ENCODE peak calls at places on chromosome 13, in ten cellular contexts. V, E, O, J, I, H, Y, D, Z and Q are unnamed samples.

GRCh38 chr13:35865341-35866240 is 265.6 kb downstream of the DCLK1 start:
- DNase-seq in E (no peak), V (no peak), Y (no peak), I (no peak), J (no peak), O (no peak), Z (no peak), D (no peak), H (no peak), Q (no peak)

GRCh38 chr13:39217471-39217870 is 179.2 kb downstream of the NHLRC3 start:
- DNase-seq in J (no peak), D (no peak), E (no peak), V (no peak), Y (no peak), O (no peak), H (no peak), Z (no peak), I (no peak), Q (no peak)

GRCh38 chr13:30639671-30640070 is 22.0 kb downstream of the USPL1 start:
- DNase-seq in D (no peak), O (no peak), Z (no peak), H (no peak), E (no peak), J (peak; percentile 24), I (no peak), V (no peak), Y (peak; percentile 87), Q (no peak)

GRCh38 chr13:42400188-42400833 is 128.4 kb downstream of the AKAP11 start:
- DNase-seq in I (no peak), O (no peak), H (no peak), D (no peak), E (no peak), Z (no peak), Y (no peak), V (no peak), J (no peak), Q (no peak)

GRCh38 chr13:94112227-94112626 is 367.3 kb downstream of the DCT start:
- DNase-seq in D (no peak), V (no peak), E (no peak), J (peak; percentile 96), H (no peak), Y (peak; percentile 92), I (no peak), O (no peak), Z (no peak), Q (no peak)

GRCh38 chr13:21673592-21674270 is 2.9 kb downstream of the FGF9 start:
- DNase-seq in Z (no peak), E (peak; percentile 58), I (peak; percentile 43), H (no peak), Y (peak; percentile 35), D (peak; percentile 65), J (peak; percentile 41), V (peak; percentile 77), O (peak; percentile 51), Q (peak; percentile 76)

GRCh38 chr13:106573855-106574254 is 5.9 kb upstream of the ARGLU1 start:
- DNase-seq in E (no peak), V (no peak), O (no peak), Z (peak; percentile 43), Y (peak; percentile 47), H (no peak), J (no peak), D (peak; percentile 73), I (no peak), Q (no peak)

GRCh38 chr13:46523972-46524737 is 28.8 kb upstream of the LRCH1 start:
- DNase-seq in E (no peak), Z (no peak), H (no peak), V (no peak), Y (peak; percentile 36), I (no peak), J (peak; percentile 29), D (no peak), O (no peak), Q (no peak)

GRCh38 chr13:62119739-62120700 is 704.4 kb upstream of the PCDH20 start:
- DNase-seq in J (peak; percentile 43), I (no peak), Z (no peak), E (no peak), V (no peak), H (no peak), O (peak; percentile 28), D (no peak), Y (peak; percentile 32), Q (peak; percentile 32)

GRCh38 chr13:33112745-33113144 is 96.5 kb downstream of the KL start:
- DNase-seq in D (no peak), I (no peak), O (no peak), E (no peak), Z (no peak), Y (no peak), V (no peak), J (peak; percentile 77), H (no peak), Q (no peak)

GRCh38 chr13:106691861-106692260 is 123.9 kb upstream of the ARGLU1 start:
- DNase-seq in H (no peak), D (no peak), E (no peak), Z (no peak), Y (no peak), V (no peak), O (no peak), J (no peak), I (no peak), Q (no peak)

GRCh38 chr13:65240773-65241172 is 1989.4 kb downstream of the PCDH9 start:
- DNase-seq in E (no peak), H (no peak), Y (no peak), Z (no peak), I (no peak), D (no peak), J (no peak), V (no peak), O (no peak), Q (no peak)

DNA sequence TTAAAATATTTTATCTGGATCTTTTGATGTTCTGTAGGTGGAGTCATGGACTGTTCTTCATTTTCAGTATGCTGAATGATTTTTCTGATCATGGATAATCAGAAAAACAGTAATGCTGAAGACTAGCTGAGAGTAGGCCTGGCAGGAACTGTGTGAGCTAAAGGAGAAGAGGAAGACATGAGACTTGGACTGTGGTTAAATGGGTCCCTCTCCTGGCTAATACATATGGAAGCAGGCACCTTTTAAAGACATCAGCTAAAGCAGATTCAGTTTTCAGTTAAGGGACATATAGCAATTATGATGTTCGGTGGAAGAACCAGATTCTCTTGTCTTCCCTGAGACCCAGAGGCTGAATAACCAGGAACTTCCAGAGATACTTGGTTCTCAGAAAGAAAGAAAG is 169.4 kb downstream of the OLFM4 start:
- DNase-seq in H (no peak), Y (no peak), J (no peak), O (no peak), V (no peak), I (no peak), E (no peak), Z (no peak), D (no peak), Q (no peak)
- TF ChIP-seq CTCF in H (no peak), Y (no peak), J (no peak), O (no peak), V (no peak), I (no peak), E (no peak), Z (no peak), D (no peak), Q (no peak)

GRCh38 chr13:37473035-37473434 is 125.5 kb downstream of the POSTN start:
- DNase-seq in E (no peak), O (no peak), V (no peak), H (no peak), Z (no peak), Y (no peak), D (no peak), I (no peak), J (no peak), Q (no peak)
- TF ChIP-seq CTCF in E (peak; percentile 56), O (no peak), V (no peak), H (no peak), Z (no peak), Y (peak; percentile 12), D (no peak), I (peak; percentile 14), J (peak; percentile 10), Q (no peak)

GRCh38 chr13:72986197-72986596 is 72.6 kb upstream of the KLF5 start:
- DNase-seq in O (no peak), E (no peak), H (no peak), V (no peak), Y (no peak), J (no peak), D (no peak), I (no peak), Z (no peak), Q (no peak)
- TF ChIP-seq CTCF in O (no peak), E (no peak), H (no peak), V (no peak), Y (no peak), J (no peak), D (no peak), I (no peak), Z (no peak), Q (no peak)

GRCh38 chr13:109606404-109607028 is 179.9 kb downstream of the IRS2 start:
- DNase-seq in E (no peak), J (peak; percentile 32), D (no peak), I (no peak), Y (no peak), Z (no peak), O (no peak), H (no peak), V (no peak), Q (no peak)

GRCh38 chr13:109611912-109612691 is 174.3 kb downstream of the IRS2 start:
- DNase-seq in J (no peak), I (no peak), Z (no peak), Y (no peak), O (no peak), E (no peak), V (no peak), H (no peak), D (no peak), Q (no peak)

GRCh38 chr13:109608503-109608902 is 177.9 kb downstream of the IRS2 start:
- DNase-seq in Z (no peak), D (no peak), H (no peak), Y (no peak), V (no peak), O (no peak), J (no peak), I (no peak), E (no peak), Q (no peak)

GRCh38 chr13:109608032-109608431 is 178.4 kb downstream of the IRS2 start:
- DNase-seq in D (no peak), I (no peak), Z (no peak), V (no peak), Y (no peak), J (no peak), E (no peak), H (no peak), O (no peak), Q (no peak)

GRCh38 chr13:109610517-109610916 is 175.9 kb downstream of the IRS2 start:
- DNase-seq in H (no peak), J (peak; percentile 26), D (peak; percentile 62), O (peak; percentile 4), I (no peak), E (peak; percentile 7), Z (no peak), Y (peak; percentile 18), V (peak; percentile 47), Q (peak; percentile 7)
- TF ChIP-seq CTCF in H (no peak), J (peak; percentile 52), D (peak; percentile 25), O (peak; percentile 22), I (peak; percentile 24), E (no peak), Z (no peak), Y (peak; percentile 37), V (peak; percentile 28), Q (peak; percentile 14)